ENCODE peak calls at places on chromosome 19, in nine cellular contexts. P, Y, Q, O, F, H, Z, T and U are unnamed samples. For H3K4me1, the result is how much of the 10 kb centered on the place peaks cover.

GRCh38 chr19:31423896-31424295 is 74.7 kb upstream of the TSHZ3 start:
- DNase-seq in P (no peak), Y (no peak), Q (no peak), O (no peak), F (no peak), H (no peak), Z (no peak), T (no peak), U (no peak)

GRCh38 chr19:3968556-3969434 is 2.1 kb downstream of the DAPK3 start:
- DNase-seq in P (peak), Y (no peak), Q (peak), O (peak), F (peak), H (peak), Z (peak), T (peak), U (peak)

GRCh38 chr19:42206871-42207755 is 10.4 kb downstream of the DEDD2 start:
- DNase-seq in P (no peak), Y (no peak), Q (no peak), O (no peak), F (no peak), H (peak), Z (no peak), T (no peak), U (no peak)

GRCh38 chr19:46081928-46082727 is 41.3 kb upstream of the IGFL4 start:
- DNase-seq in P (no peak), Y (no peak), Q (no peak), O (no peak), F (peak), H (peak), Z (no peak), T (no peak), U (no peak)

GRCh38 chr19:28505134-28505533 is 707.8 kb downstream of the UQCRFS1 start:
- DNase-seq in P (no peak), Y (no peak), Q (no peak), O (peak), F (no peak), H (no peak), Z (no peak), T (no peak), U (no peak)

GRCh38 chr19:4774136-4774535 is 17.4 kb upstream of the FEM1A start:
- DNase-seq in P (no peak), Y (no peak), Q (no peak), O (no peak), F (no peak), H (no peak), Z (no peak), T (no peak), U (no peak)

GRCh38 chr19:46616631-46617322 is 8.1 kb downstream of the PTGIR start:
- DNase-seq in P (peak), Y (no peak), Q (no peak), O (no peak), F (peak), H (peak), Z (no peak), T (no peak), U (peak)

GRCh38 chr19:52170304-52170703 is 1.1 kb downstream of the ZNF836 start:
- DNase-seq in P (no peak), Y (no peak), Q (no peak), O (no peak), F (no peak), H (no peak), Z (no peak), T (no peak), U (no peak)

GRCh38 chr19:14954071-14954655 is 12.9 kb downstream of the OR7C2 start:
- DNase-seq in P (no peak), Y (no peak), Q (no peak), O (no peak), F (no peak), H (no peak), Z (no peak), T (no peak), U (no peak)

GRCh38 chr19:20611866-20612265 is 46.3 kb upstream of the ZNF737 start:
- DNase-seq in P (no peak), Y (no peak), Q (no peak), O (no peak), F (no peak), H (no peak), Z (no peak), T (no peak), U (no peak)

GRCh38 chr19:42038675-42039074 is 31.3 kb downstream of the GRIK5 start:
- DNase-seq in P (no peak), Y (no peak), Q (no peak), O (peak), F (no peak), H (no peak), Z (no peak), T (no peak), U (no peak)

GRCh38 chr19:10390652-10391286 is 10.4 kb upstream of the TYK2 start:
- DNase-seq in P (peak), Y (no peak), Q (peak), O (peak), F (peak), H (peak), Z (peak), T (peak), U (peak)

GRCh38 chr19:10112037-10112751 is 701 bp downstream of the P2RY11 start:
- DNase-seq in P (no peak), Y (no peak), Q (no peak), O (no peak), F (no peak), H (no peak), Z (no peak), T (no peak), U (no peak)

GRCh38 chr19:29665215-29665825 is at the start of gene PLEKHF1:
- DNase-seq in P (peak), Y (no peak), Q (peak), O (peak), F (peak), H (peak), Z (peak), T (peak), U (peak)

GRCh38 chr19:14248578-14249011 is 42.6 kb upstream of the ADGRL1 start:
- DNase-seq in P (no peak), Y (no peak), Q (peak), O (peak), F (peak), H (no peak), Z (no peak), T (peak), U (peak)

GRCh38 chr19:55441319-55441691 is 1.8 kb downstream of the SHISA7 start:
- DNase-seq in P (no peak), Y (no peak), Q (no peak), O (no peak), F (no peak), H (no peak), Z (no peak), T (no peak), U (no peak)

GRCh38 chr19:11673608-11674041 is 65.1 kb downstream of the ZNF823 start:
- DNase-seq in P (peak), Y (no peak), Q (peak), O (peak), F (peak), H (no peak), Z (no peak), T (no peak), U (peak)

GRCh38 chr19:30148039-30148438 is 206.0 kb downstream of the URI1 start:
- DNase-seq in P (no peak), Y (no peak), Q (no peak), O (no peak), F (no peak), H (peak), Z (no peak), T (no peak), U (no peak)

GRCh38 chr19:11507370-11508078 is 1.9 kb upstream of the ZNF653 start:
- DNase-seq in P (no peak), Y (no peak), Q (no peak), O (no peak), F (no peak), H (no peak), Z (no peak), T (no peak), U (no peak)

GRCh38 chr19:10395003-10395402 is 8.3 kb downstream of the CDC37 start:
- DNase-seq in P (no peak), Y (no peak), Q (no peak), O (no peak), F (no peak), H (no peak), Z (no peak), T (no peak), U (no peak)

GRCh38 chr19:49395581-49396407 is 7.7 kb downstream of the KASH5 start:
- DNase-seq in P (no peak), Y (no peak), Q (no peak), O (no peak), F (no peak), H (no peak), Z (no peak), T (no peak), U (no peak)

DNA sequence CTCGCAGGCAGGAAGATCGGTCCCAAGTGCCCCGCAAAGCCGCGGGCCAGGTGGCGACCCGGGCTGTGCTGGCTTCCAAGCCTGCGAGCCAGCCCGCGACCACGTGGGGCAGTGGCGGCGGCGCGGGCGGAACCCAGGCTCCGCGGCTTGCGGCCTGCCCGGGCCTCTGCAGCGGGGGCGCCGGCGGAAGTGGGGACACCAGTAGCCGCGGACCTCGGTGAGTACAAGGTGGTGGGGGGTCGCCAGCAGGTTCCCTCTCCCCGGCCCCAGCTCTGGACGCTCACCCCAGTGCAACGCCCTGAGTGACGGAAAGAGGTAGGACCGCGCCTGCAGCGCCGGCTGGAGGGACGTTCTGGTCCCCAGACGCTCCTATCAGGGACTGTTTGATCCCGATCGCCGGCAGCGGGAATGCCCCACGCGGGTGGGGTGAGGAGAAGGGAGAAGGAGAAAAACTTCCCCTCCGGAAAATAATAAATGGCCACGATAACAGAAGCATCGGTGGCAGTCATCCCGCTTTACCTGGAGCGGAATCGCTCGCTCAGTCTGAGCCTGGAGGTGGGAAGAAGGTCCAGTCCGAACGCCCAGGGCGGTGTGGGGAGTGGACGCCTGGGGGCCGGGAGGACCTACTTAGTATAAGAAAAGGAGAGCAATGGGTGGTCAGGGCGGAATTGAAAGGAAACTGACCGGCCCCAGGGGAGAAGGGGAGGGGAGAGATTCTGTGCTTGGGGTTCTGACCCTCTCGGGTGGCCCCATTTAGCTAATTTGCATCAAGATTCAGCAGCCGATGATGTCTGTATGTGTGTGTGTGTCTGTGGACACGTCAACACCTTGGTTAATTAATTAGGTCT is at the start of gene GEMIN7:
- DNase-seq in P (peak), Y (no peak), Q (peak), O (peak), F (peak), H (peak), Z (peak), T (peak), U (peak)
- TF ChIP-seq POLR2A in P (no peak), Y (no peak), Q (no peak), O (no peak), F (peak), H (peak), Z (no peak), T (no peak), U (peak)

DNA sequence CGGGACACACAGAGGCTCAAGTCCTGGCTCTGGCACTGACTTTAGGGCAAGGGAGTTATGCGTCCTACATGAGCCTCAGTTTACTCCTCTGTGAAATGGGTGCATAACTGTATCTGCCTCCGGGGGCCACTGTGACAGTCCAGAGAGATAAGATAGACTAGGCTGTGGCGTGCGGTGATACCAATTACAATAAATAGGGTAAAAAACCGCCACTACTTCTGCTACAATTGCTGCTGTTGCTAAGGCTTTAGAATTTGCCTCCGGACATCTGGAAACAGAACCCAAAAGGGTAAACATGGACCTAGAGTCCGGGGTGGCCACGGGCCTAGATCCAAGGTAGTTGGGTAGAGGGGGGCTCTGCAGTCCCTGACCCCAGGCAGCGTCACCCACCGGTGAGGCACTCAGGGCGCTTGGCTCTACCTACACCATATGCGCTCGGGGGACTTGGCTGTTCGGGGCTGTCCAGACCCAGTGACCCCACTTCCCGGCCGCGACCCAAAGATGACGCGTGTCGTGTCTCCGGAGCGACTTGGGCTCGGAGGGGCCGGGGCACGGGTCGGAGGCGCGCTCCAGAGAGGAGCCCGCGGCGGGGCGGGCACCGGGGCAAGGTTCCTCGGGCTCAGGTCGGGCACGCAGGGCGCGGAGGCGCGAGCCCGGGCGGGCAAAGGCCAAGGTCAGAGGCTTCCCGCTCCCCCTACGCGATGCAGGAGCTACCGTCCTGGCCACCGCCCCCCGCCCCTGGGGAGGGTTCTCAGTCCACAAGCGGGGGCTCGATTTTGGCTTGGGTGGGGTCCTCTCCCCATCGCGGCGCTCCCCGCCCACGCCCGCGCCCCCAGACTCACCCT is 1.0 kb downstream of the INSR start:
- DNase-seq in P (peak), Y (no peak), Q (peak), O (peak), F (peak), H (no peak), Z (peak), T (no peak), U (peak)
- H3K4me1 ChIP-seq in P (under half), Y (under half), Q (under half), O (under half), F (under half), H (under half), Z (under half), T (under half), U (under half)

GRCh38 chr19:19384486-19384885 is 21.0 kb upstream of the GATAD2A start:
- DNase-seq in P (no peak), Y (no peak), Q (no peak), O (no peak), F (no peak), H (no peak), Z (no peak), T (no peak), U (no peak)

GRCh38 chr19:19386373-19386869 is 19.1 kb upstream of the GATAD2A start:
- DNase-seq in P (no peak), Y (no peak), Q (no peak), O (no peak), F (no peak), H (no peak), Z (no peak), T (no peak), U (no peak)

GRCh38 chr19:19385131-19385899 is 20.2 kb upstream of the GATAD2A start:
- DNase-seq in P (peak), Y (peak), Q (peak), O (peak), F (peak), H (peak), Z (peak), T (peak), U (peak)

GRCh38 chr19:19387108-19387507 is 18.4 kb upstream of the GATAD2A start:
- DNase-seq in P (no peak), Y (no peak), Q (no peak), O (no peak), F (no peak), H (no peak), Z (no peak), T (no peak), U (no peak)

GRCh38 chr19:19385900-19386339 is 19.6 kb upstream of the GATAD2A start:
- DNase-seq in P (no peak), Y (no peak), Q (no peak), O (no peak), F (no peak), H (no peak), Z (peak), T (no peak), U (peak)
- TF ChIP-seq POLR2A in P (no peak), Y (no peak), Q (peak), O (no peak), F (peak), H (peak), Z (peak), T (no peak), U (peak)

DNA sequence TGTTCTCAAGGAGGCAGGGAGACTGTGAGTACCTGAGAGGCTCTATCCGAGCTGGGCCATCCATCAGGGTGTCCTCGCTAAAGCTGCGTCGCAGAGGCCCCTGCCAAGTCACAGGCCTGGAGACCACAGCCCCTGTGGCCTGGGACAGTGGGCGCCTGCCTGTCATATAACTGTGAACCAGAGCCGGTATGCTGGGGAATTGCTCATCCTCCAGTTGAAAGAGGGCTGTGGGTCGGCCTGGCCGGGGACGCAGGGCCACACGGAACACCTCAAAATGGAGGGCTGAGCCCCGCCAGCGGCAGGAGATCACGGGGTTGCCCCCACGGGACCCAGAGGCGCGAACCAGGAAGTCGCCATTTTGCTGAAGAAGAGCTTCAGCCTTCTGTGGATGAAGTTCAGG is 6.6 kb downstream of the SH2D3A start:
- DNase-seq in P (no peak), Y (no peak), Q (no peak), O (no peak), F (no peak), H (no peak), Z (no peak), T (no peak), U (no peak)
- H3K4me1 ChIP-seq in P (under half), Y (under half), Q (under half), O (under half), F (under half), H (under half), Z (under half), T (under half), U (under half)

GRCh38 chr19:37333457-37333856 is 37.4 kb upstream of the ZNF527 start:
- DNase-seq in P (no peak), Y (no peak), Q (no peak), O (no peak), F (no peak), H (no peak), Z (no peak), T (no peak), U (no peak)

GRCh38 chr19:37329686-37330085 is 41.2 kb upstream of the ZNF527 start:
- DNase-seq in P (no peak), Y (no peak), Q (no peak), O (no peak), F (no peak), H (no peak), Z (no peak), T (no peak), U (no peak)

GRCh38 chr19:37332839-37333238 is 38.1 kb upstream of the ZNF527 start:
- DNase-seq in P (no peak), Y (no peak), Q (no peak), O (no peak), F (no peak), H (no peak), Z (no peak), T (no peak), U (no peak)

GRCh38 chr19:37334179-37335071 is 36.5 kb upstream of the ZNF527 start:
- DNase-seq in P (peak), Y (peak), Q (peak), O (peak), F (peak), H (no peak), Z (peak), T (peak), U (peak)
- TF ChIP-seq POLR2A in P (no peak), Y (no peak), Q (no peak), O (peak), F (peak), H (no peak), Z (no peak), T (no peak), U (peak)

GRCh38 chr19:1857648-1858326 is 5.6 kb downstream of the KLF16 start:
- DNase-seq in P (no peak), Y (no peak), Q (no peak), O (no peak), F (peak), H (no peak), Z (no peak), T (no peak), U (no peak)
- H3K4me1 ChIP-seq in P (half or more), Y (half or more), Q (under half), O (half or more), F (half or more), H (half or more), Z (half or more), T (under half), U (under half)

GRCh38 chr19:2392366-2392765 is 32.3 kb downstream of the TMPRSS9 start:
- DNase-seq in P (no peak), Y (no peak), Q (no peak), O (no peak), F (no peak), H (no peak), Z (no peak), T (no peak), U (no peak)

GRCh38 chr19:2391118-2391725 is 31.2 kb downstream of the TMPRSS9 start:
- DNase-seq in P (peak), Y (no peak), Q (no peak), O (no peak), F (peak), H (peak), Z (no peak), T (peak), U (no peak)

GRCh38 chr19:2394669-2395292 is 32.6 kb downstream of the TIMM13 start:
- DNase-seq in P (no peak), Y (no peak), Q (no peak), O (no peak), F (no peak), H (no peak), Z (no peak), T (no peak), U (peak)

GRCh38 chr19:2389594-2389993 is 29.5 kb downstream of the TMPRSS9 start:
- DNase-seq in P (no peak), Y (no peak), Q (no peak), O (no peak), F (no peak), H (no peak), Z (no peak), T (no peak), U (no peak)

DNA sequence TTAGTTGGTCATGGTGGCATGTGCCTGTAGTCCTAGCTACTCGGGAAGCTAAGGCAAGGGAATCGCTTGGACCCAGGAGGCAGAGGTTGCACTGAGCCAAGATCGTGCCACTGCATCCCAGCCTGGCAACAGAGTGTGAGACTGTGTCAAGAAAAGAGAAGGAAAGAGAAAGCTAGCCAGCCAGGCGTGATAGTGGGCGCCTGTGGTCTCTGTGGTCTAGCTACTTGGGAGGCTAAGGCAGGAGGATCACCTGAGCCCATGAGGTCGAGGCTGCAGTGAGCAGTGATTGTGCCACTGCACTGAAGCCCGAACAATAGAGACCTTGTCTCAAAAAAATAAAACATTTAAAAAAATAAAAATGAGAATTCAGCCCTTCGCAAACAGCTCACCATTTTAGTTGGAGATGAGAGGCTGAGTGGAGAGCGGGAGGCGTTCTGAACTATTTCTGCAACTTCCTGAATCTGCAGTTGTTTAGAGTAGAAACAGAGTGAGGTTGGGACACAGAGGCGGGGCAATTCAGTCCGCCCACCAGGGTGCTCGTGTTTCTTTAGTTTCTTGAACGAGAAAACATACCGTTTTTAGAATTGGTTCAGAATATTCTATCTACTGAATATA is 33.2 kb downstream of the TIMM13 start:
- DNase-seq in P (no peak), Y (no peak), Q (no peak), O (no peak), F (no peak), H (no peak), Z (no peak), T (no peak), U (no peak)
- TF ChIP-seq POLR2A in P (no peak), Y (no peak), Q (no peak), O (no peak), F (no peak), H (no peak), Z (no peak), T (no peak), U (no peak)